ENCODE peak calls at places on chromosomes 5 and 9, in ten cellular contexts. I is lower lobe of right lung; X is esophagus muscularis mucosa; N is NCI-H774; E is activated naive CD8-positive, alpha-beta T cell treated with anti-CD3 and anti-CD28 coated beads, Interleukin-2, amount 10 ng/mL, durations not matched to agents 7 days and 5 days; F is stimulated activated CD8-positive, alpha-beta memory T cell treated with anti-CD3 and anti-CD28 coated beads, Interleukin-2, amount 100 ng/mL, for 48 hours; W is AML-193; C is NCI-H1436; Q is glutamatergic neuron; O is caudate nucleus. R is an unnamed sample.
A peak's percentile ranks its signal among the peaks of the same experiment; 100 is the strongest.

GRCh38 chr5:147616401-147616800 is 106.5 kb upstream of the DPYSL3 start:
- DNase-seq in W (no peak), F (no peak), X (no peak), E (no peak), I (no peak), Q (no peak), O (no peak), C (no peak), N (no peak), R (no peak)

GRCh38 chr5:81242906-81243436 is 9.8 kb downstream of the CKMT2 start:
- DNase-seq in Q (no peak), C (peak; percentile 55), N (no peak), O (no peak), E (no peak), X (peak; percentile 90), I (no peak), F (no peak), W (no peak), R (no peak)

GRCh38 chr9:87080512-87081225 is 133.4 kb upstream of the GAS1 start:
- DNase-seq in O (no peak), E (no peak), F (no peak), C (no peak), X (no peak), I (no peak), W (no peak), N (no peak), Q (no peak), R (no peak)

GRCh38 chr9:10272830-10273229 is 340.0 kb downstream of the PTPRD start:
- DNase-seq in O (no peak), I (no peak), F (no peak), X (no peak), Q (no peak), C (no peak), W (no peak), N (no peak), E (no peak), R (no peak)

GRCh38 chr9:88173378-88173999 is 35.2 kb upstream of the SPATA31C2 start:
- DNase-seq in E (peak; percentile 65), Q (peak; percentile 39), X (no peak), F (peak; percentile 15), C (no peak), N (no peak), I (no peak), W (peak; percentile 74), O (no peak), R (peak; percentile 59)

GRCh38 chr5:56569576-56569975 is 245.8 kb upstream of the MAP3K1 start:
- DNase-seq in O (no peak), Q (no peak), W (peak; percentile 11), N (no peak), I (no peak), F (no peak), C (no peak), E (no peak), X (no peak), R (no peak)

GRCh38 chr9:123457586-123457985 is 101.6 kb downstream of the CRB2 start:
- DNase-seq in I (no peak), Q (peak; percentile 66), C (no peak), X (no peak), N (no peak), F (no peak), W (no peak), O (no peak), E (no peak), R (no peak)

GRCh38 chr9:37663926-37664325 is 13.2 kb downstream of the FRMPD1 start:
- DNase-seq in E (no peak), Q (no peak), N (no peak), F (no peak), X (no peak), I (no peak), W (no peak), C (no peak), O (no peak), R (no peak)

GRCh38 chr9:72592501-72593403 is 71.3 kb downstream of the TMC1 start:
- DNase-seq in Q (no peak), F (no peak), E (no peak), C (peak; percentile 51), N (peak; percentile 56), I (no peak), O (no peak), W (peak; percentile 62), X (no peak), R (peak; percentile 17)

GRCh38 chr9:80410106-80410505 is 838.3 kb downstream of the TLE4 start:
- DNase-seq in I (no peak), X (no peak), Q (peak; percentile 13), O (peak; percentile 11), C (no peak), W (no peak), E (no peak), F (no peak), N (no peak), R (no peak)

GRCh38 chr5:4232084-4232483 is 636.5 kb downstream of the IRX1 start:
- DNase-seq in C (no peak), F (no peak), Q (no peak), O (no peak), W (no peak), X (no peak), I (no peak), N (no peak), E (no peak), R (no peak)

GRCh38 chr9:116000748-116001329 is 152.8 kb upstream of the PAPPA start:
- DNase-seq in W (peak; percentile 0), X (no peak), E (no peak), Q (peak; percentile 54), O (no peak), C (no peak), N (no peak), F (no peak), I (no peak), R (peak; percentile 6)

GRCh38 chr5:34476941-34477565 is 179.1 kb upstream of the RAI14 start:
- DNase-seq in O (no peak), F (no peak), C (no peak), E (no peak), N (no peak), X (peak; percentile 91), I (no peak), W (no peak), Q (no peak), R (no peak)

GRCh38 chr5:90096415-90097081 is 313.0 kb downstream of the CETN3 start:
- DNase-seq in W (no peak), N (no peak), F (no peak), O (peak; percentile 34), C (no peak), E (no peak), Q (no peak), I (no peak), X (no peak), R (no peak)